ENCODE peak calls at places on chromosomes 11 and 22, in five cellular contexts. L is cardiac fibroblast, C is SJSA1, R is fibroblast of lung, F is tibial nerve. A is an unnamed sample.

GRCh38 chr11:48020092-48020755 is 39.9 kb downstream of the PTPRJ start:
- DNase-seq in L (no peak), C (no peak), R (no peak), F (no peak), A (no peak)

GRCh38 chr11:27812341-27812740 is 112.1 kb upstream of the BDNF start:
- DNase-seq in L (no peak), C (no peak), R (no peak), F (no peak), A (peak; percentile 27)

GRCh38 chr22:44404341-44405020 is 91.7 kb upstream of the SHISAL1 start:
- DNase-seq in L (no peak), C (no peak), R (no peak), F (no peak), A (no peak)

GRCh38 chr11:111632798-111633197 is 30.5 kb downstream of the SIK2 start:
- DNase-seq in L (no peak), C (no peak), R (no peak), F (no peak), A (no peak)

GRCh38 chr11:58497951-58498350 is 10.0 kb downstream of the OR5B21 start:
- DNase-seq in L (no peak), C (no peak), R (no peak), F (no peak), A (no peak)

GRCh38 chr22:39233736-39234120 is 11.1 kb downstream of the PDGFB start:
- DNase-seq in L (peak; percentile 47), C (no peak), R (no peak), F (no peak), A (no peak)

GRCh38 chr11:118679483-118679882 is at the start of gene TREH:
- DNase-seq in L (no peak), C (no peak), R (no peak), F (no peak), A (no peak)

GRCh38 chr22:29044657-29045176 is 16.9 kb downstream of the C22orf31 start:
- DNase-seq in L (peak; percentile 63), C (peak; percentile 71), R (peak; percentile 70), F (no peak), A (peak; percentile 81)

GRCh38 chr11:78851883-78852586 is 277.4 kb upstream of the NARS2 start:
- DNase-seq in L (no peak), C (no peak), R (no peak), F (no peak), A (no peak)

GRCh38 chr11:1468473-1469066 is 18.0 kb downstream of the MOB2 start:
- DNase-seq in L (no peak), C (no peak), R (no peak), F (no peak), A (no peak)

GRCh38 chr11:2271327-2272240 is 1.2 kb upstream of the ASCL2 start:
- DNase-seq in L (no peak), C (no peak), R (no peak), F (no peak), A (no peak)

GRCh38 chr22:30408388-30409101 is 11.7 kb downstream of the SEC14L2 start:
- DNase-seq in L (no peak), C (peak; percentile 22), R (peak; percentile 26), F (no peak), A (peak; percentile 39)

GRCh38 chr11:56783448-56784041 is 35.0 kb upstream of the OR9G4 start:
- DNase-seq in L (peak; percentile 69), C (peak; percentile 8), R (peak; percentile 67), F (no peak), A (peak; percentile 76)

GRCh38 chr11:70583781-70584218 is 185.5 kb downstream of the CTTN start:
- DNase-seq in L (no peak), C (no peak), R (no peak), F (no peak), A (no peak)

DNA sequence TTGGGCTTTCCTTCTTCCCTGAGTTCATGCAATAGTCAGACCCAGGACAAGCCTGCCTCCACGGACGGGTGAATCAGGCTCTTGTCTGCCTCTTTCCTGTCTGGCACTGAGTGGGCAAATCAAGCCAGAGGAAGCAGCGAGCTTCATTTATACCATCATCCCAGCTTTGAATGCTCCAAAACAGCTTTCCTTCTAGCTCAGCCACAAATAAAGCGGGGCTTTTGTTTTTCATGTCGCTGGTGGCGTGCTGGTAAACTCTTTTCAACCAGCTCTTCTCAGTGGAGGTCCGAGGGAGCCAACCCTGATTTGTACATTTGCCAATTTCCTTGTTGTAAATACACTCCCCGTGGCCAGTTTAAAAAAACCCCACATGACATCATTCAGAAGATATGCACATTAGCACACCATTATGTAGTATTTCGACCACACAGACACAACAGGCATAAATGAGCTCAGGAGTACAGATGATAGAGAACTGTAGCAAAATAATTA is 8.6 kb downstream of the C11orf91 start:
- DNase-seq in L (peak; percentile 97), C (peak; percentile 98), R (peak; percentile 96), F (peak; percentile 63), A (peak; percentile 99)
- H3K4me3 ChIP-seq in L (no peak overlapping the region), C (no peak overlapping the region), R (peak overlapping the region; percentile 9), F (no peak overlapping the region), A (peak overlapping the region; percentile 25)

DNA sequence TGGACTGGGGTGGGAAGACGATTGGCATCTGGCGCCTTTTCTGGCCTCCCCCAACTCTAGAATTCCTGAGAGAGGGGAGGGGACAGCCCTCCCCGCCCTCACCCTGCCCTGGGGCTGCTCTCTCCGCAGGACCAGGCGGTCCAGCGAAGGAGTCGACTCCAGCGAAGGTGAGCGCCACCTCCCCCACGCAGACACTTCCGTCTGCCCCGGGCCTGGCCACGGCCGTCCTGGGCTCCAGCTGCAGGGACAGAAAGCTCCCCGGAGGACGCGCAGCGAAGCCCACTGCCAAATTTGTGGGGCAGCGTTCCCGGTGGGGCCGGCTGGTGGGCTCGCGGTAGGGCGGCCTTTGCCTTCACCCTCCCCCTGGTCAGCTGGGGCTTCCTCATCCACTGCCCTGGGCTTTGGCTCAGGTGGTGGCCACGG is 670 bp downstream of the SSH3 start:
- DNase-seq in L (peak; percentile 15), C (peak; percentile 43), R (no peak), F (no peak), A (no peak)
- H3K4me3 ChIP-seq in L (peak overlapping the region; percentile 68), C (peak overlapping the region; percentile 89), R (peak overlapping the region; percentile 62), F (peak overlapping the region; percentile 93), A (peak overlapping the region; percentile 79)

DNA sequence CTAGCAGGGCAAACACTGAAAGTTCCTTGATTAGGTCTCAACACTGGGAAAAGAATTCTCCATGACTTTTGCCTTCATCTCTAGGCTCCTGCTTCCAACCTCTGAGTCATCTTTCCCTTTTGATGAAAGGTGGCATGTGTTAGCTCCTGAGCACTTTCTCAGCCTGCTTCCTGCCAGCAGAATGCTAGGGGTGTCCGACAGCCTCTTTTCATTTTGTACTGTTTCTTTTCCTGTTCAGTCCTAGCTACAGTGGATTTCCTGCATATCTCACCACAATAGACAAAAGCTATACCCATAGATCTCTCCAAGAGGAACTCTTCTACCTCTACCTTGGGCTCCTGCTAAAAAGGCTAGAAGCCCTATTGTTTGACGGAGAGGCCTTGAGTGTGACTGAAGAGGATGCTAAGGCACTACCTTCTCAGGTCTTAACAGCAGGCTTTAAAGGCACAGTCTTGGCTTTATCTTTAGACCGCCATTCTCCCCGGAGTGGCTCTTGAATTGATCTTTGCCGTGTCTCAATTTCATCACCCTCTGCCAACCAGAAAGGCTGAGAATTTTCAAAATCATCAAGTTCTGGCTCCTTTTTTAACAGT is 145.5 kb downstream of the RBFOX2 start:
- DNase-seq in L (peak; percentile 62), C (no peak), R (peak; percentile 27), F (no peak), A (peak; percentile 39)
- H3K4me3 ChIP-seq in L (no peak overlapping the region), C (no peak overlapping the region), R (no peak overlapping the region), F (no peak overlapping the region), A (no peak overlapping the region)

GRCh38 chr22:21012446-21013407 is 2.2 kb upstream of the P2RX6 start:
- DNase-seq in L (no peak), C (no peak), R (no peak), F (no peak), A (no peak)

GRCh38 chr22:21016644-21017420 is 1.9 kb downstream of the P2RX6 start:
- DNase-seq in L (no peak), C (no peak), R (no peak), F (no peak), A (no peak)

GRCh38 chr22:21015051-21016006 is at the start of gene P2RX6:
- DNase-seq in L (no peak), C (peak; percentile 15), R (no peak), F (no peak), A (peak; percentile 25)

GRCh38 chr22:21014202-21015050 is 539 bp upstream of the P2RX6 start:
- DNase-seq in L (peak; percentile 95), C (peak; percentile 87), R (peak; percentile 87), F (peak; percentile 54), A (peak; percentile 94)

DNA sequence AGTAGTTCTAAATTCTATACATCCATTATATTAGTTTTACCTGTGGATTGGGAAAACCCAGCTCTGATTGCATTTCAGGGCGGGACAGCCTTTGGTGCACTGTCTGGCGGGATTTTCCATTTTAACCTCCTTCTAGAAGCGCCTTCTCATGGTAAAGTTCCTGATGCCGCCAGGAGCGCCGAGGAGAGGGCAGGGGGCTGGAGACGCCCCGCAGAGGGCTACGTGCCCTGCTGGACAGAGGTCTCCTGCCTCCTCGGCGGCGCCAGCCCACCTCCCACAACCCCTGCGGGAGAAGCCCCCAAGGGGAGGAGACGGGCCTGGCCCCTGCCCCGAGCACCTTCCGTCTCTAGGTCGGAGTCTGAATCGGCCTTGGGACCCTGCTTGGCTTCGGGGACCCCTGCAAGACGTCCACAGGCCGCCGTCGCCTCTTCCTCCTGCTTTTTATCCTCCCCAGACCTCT is 1.2 kb upstream of the P2RX6 start:
- DNase-seq in L (no peak), C (no peak), R (no peak), F (no peak), A (no peak)
- H3K4me3 ChIP-seq in L (peak overlapping the region; percentile 64), C (peak overlapping the region; percentile 37), R (peak overlapping the region; percentile 33), F (peak overlapping the region; percentile 63), A (peak overlapping the region; percentile 67)